ENCODE peak calls at places on chromosomes 2 and 18, in seven cellular contexts. One of them, this sample, is unnamed.

GRCh38 chr2:157897106-157897971 is 21.2 kb upstream of the ACVR1 start:
- DNase-seq in GM23338: no peak
- DNase-seq in IMR-90: no peak
- DNase-seq in OCI-LY7: peak; percentile 23
- DNase-seq in HCT116: no peak
- DNase-seq in neuronal stem cell: no peak
- DNase-seq in GM23248: no peak
- DNase-seq in this sample: no peak

GRCh38 chr2:138059967-138060635 is 95.8 kb downstream of the HNMT start:
- DNase-seq in GM23338: no peak
- DNase-seq in IMR-90: peak; percentile 41
- DNase-seq in OCI-LY7: no peak
- DNase-seq in HCT116: no peak
- DNase-seq in neuronal stem cell: no peak
- DNase-seq in GM23248: peak; percentile 69
- DNase-seq in this sample: no peak

GRCh38 chr2:36807223-36807886 is 110.8 kb downstream of the VIT start:
- DNase-seq in GM23338: no peak
- DNase-seq in IMR-90: no peak
- DNase-seq in OCI-LY7: no peak
- DNase-seq in HCT116: no peak
- DNase-seq in neuronal stem cell: no peak
- DNase-seq in GM23248: no peak
- DNase-seq in this sample: no peak

GRCh38 chr2:181673178-181673577 is 7.1 kb downstream of the NEUROD1 start:
- DNase-seq in GM23338: no peak
- DNase-seq in IMR-90: no peak
- DNase-seq in OCI-LY7: no peak
- DNase-seq in HCT116: no peak
- DNase-seq in neuronal stem cell: no peak
- DNase-seq in GM23248: no peak
- DNase-seq in this sample: no peak

GRCh38 chr2:239108459-239108858 is 260.6 kb downstream of the TWIST2 start:
- DNase-seq in GM23338: peak; percentile 18
- DNase-seq in IMR-90: no peak
- DNase-seq in OCI-LY7: no peak
- DNase-seq in HCT116: no peak
- DNase-seq in neuronal stem cell: no peak
- DNase-seq in GM23248: no peak
- DNase-seq in this sample: no peak

GRCh38 chr2:96730212-96730611 is 9.7 kb downstream of the LMAN2L start:
- DNase-seq in GM23338: no peak
- DNase-seq in IMR-90: peak; percentile 56
- DNase-seq in OCI-LY7: no peak
- DNase-seq in HCT116: no peak
- DNase-seq in neuronal stem cell: no peak
- DNase-seq in GM23248: peak; percentile 77
- DNase-seq in this sample: no peak

GRCh38 chr2:112155331-112156151 is 17.4 kb downstream of the FBLN7 start:
- DNase-seq in GM23338: no peak
- DNase-seq in IMR-90: no peak
- DNase-seq in OCI-LY7: peak; percentile 31
- DNase-seq in HCT116: no peak
- DNase-seq in neuronal stem cell: no peak
- DNase-seq in GM23248: no peak
- DNase-seq in this sample: no peak

GRCh38 chr2:112488201-112488600 is 6.2 kb downstream of the TTL start:
- DNase-seq in GM23338: no peak
- DNase-seq in IMR-90: no peak
- DNase-seq in OCI-LY7: no peak
- DNase-seq in HCT116: no peak
- DNase-seq in neuronal stem cell: no peak
- DNase-seq in GM23248: no peak
- DNase-seq in this sample: no peak

GRCh38 chr2:41930807-41931566 is 116.8 kb upstream of the PKDCC start:
- DNase-seq in GM23338: no peak
- DNase-seq in IMR-90: no peak
- DNase-seq in OCI-LY7: no peak
- DNase-seq in HCT116: peak; percentile 26
- DNase-seq in neuronal stem cell: no peak
- DNase-seq in GM23248: peak; percentile 33
- DNase-seq in this sample: no peak

GRCh38 chr18:40094441-40094840 is 1860.6 kb upstream of the PIK3C3 start:
- DNase-seq in GM23338: no peak
- DNase-seq in IMR-90: no peak
- DNase-seq in OCI-LY7: no peak
- DNase-seq in HCT116: no peak
- DNase-seq in neuronal stem cell: no peak
- DNase-seq in GM23248: peak; percentile 39
- DNase-seq in this sample: no peak

GRCh38 chr2:206064077-206064476 is 21.9 kb downstream of the INO80D start:
- DNase-seq in GM23338: no peak
- DNase-seq in IMR-90: no peak
- DNase-seq in OCI-LY7: no peak
- DNase-seq in HCT116: no peak
- DNase-seq in neuronal stem cell: no peak
- DNase-seq in GM23248: peak; percentile 10
- DNase-seq in this sample: no peak

GRCh38 chr2:173048901-173049661 is 26.6 kb upstream of the MAP3K20 start:
- DNase-seq in GM23338: no peak
- DNase-seq in IMR-90: peak; percentile 98
- DNase-seq in OCI-LY7: no peak
- DNase-seq in HCT116: peak; percentile 97
- DNase-seq in neuronal stem cell: no peak
- DNase-seq in GM23248: peak; percentile 99
- DNase-seq in this sample: peak; percentile 82

GRCh38 chr2:169361706-169362345 is 508 bp downstream of the LRP2 start:
- DNase-seq in GM23338: peak; percentile 50
- DNase-seq in IMR-90: no peak
- DNase-seq in OCI-LY7: no peak
- DNase-seq in HCT116: no peak
- DNase-seq in neuronal stem cell: peak; percentile 38
- DNase-seq in GM23248: peak; percentile 42
- DNase-seq in this sample: peak; percentile 71

GRCh38 chr2:98944786-98945185 is 8.8 kb upstream of the CRACDL start:
- DNase-seq in GM23338: no peak
- DNase-seq in IMR-90: peak; percentile 7
- DNase-seq in OCI-LY7: no peak
- DNase-seq in HCT116: no peak
- DNase-seq in neuronal stem cell: no peak
- DNase-seq in GM23248: peak; percentile 67
- DNase-seq in this sample: no peak

GRCh38 chr2:86134709-86135108 is 28.7 kb downstream of the PTCD3 start:
- DNase-seq in GM23338: no peak
- DNase-seq in IMR-90: no peak
- DNase-seq in OCI-LY7: no peak
- DNase-seq in HCT116: no peak
- DNase-seq in neuronal stem cell: no peak
- DNase-seq in GM23248: no peak
- DNase-seq in this sample: no peak

GRCh38 chr18:59219672-59220163 is at the start of gene GRP:
- DNase-seq in GM23338: peak; percentile 59
- DNase-seq in IMR-90: no peak
- DNase-seq in OCI-LY7: no peak
- DNase-seq in HCT116: no peak
- DNase-seq in neuronal stem cell: no peak
- DNase-seq in GM23248: no peak
- DNase-seq in this sample: no peak

GRCh38 chr2:218806346-218806978 is 24.5 kb downstream of the CYP27A1 start:
- DNase-seq in GM23338: peak; percentile 29
- DNase-seq in IMR-90: peak; percentile 96
- DNase-seq in OCI-LY7: no peak
- DNase-seq in HCT116: no peak
- DNase-seq in neuronal stem cell: no peak
- DNase-seq in GM23248: peak; percentile 99
- DNase-seq in this sample: peak; percentile 87

GRCh38 chr18:75125359-75126331 is 83.3 kb downstream of the PTGR3 start:
- DNase-seq in GM23338: peak; percentile 53
- DNase-seq in IMR-90: no peak
- DNase-seq in OCI-LY7: no peak
- DNase-seq in HCT116: no peak
- DNase-seq in neuronal stem cell: no peak
- DNase-seq in GM23248: no peak
- DNase-seq in this sample: no peak

GRCh38 chr2:143161982-143162837 is 33.0 kb downstream of the ARHGAP15 start:
- DNase-seq in GM23338: peak; percentile 71
- DNase-seq in IMR-90: peak; percentile 58
- DNase-seq in OCI-LY7: peak; percentile 69
- DNase-seq in HCT116: peak; percentile 56
- DNase-seq in neuronal stem cell: peak; percentile 27
- DNase-seq in GM23248: peak; percentile 53
- DNase-seq in this sample: peak; percentile 73
- H2AFZ ChIP-seq in GM23338: no peak overlapping the region
- H2AFZ ChIP-seq in IMR-90: peak overlapping the region; percentile 47
- H2AFZ ChIP-seq in OCI-LY7: no peak overlapping the region
- H2AFZ ChIP-seq in HCT116: no peak overlapping the region
- H2AFZ ChIP-seq in neuronal stem cell: peak overlapping the region; percentile 54
- H2AFZ ChIP-seq in GM23248: peak overlapping the region; percentile 15
- H2AFZ ChIP-seq in this sample: no peak overlapping the region

GRCh38 chr18:79560861-79561210 is 118.8 kb upstream of the CTDP1 start:
- DNase-seq in GM23338: no peak
- DNase-seq in IMR-90: no peak
- DNase-seq in OCI-LY7: no peak
- DNase-seq in HCT116: no peak
- DNase-seq in neuronal stem cell: no peak
- DNase-seq in GM23248: no peak
- DNase-seq in this sample: no peak

GRCh38 chr18:79566841-79567370 is 112.7 kb upstream of the CTDP1 start:
- DNase-seq in GM23338: no peak
- DNase-seq in IMR-90: no peak
- DNase-seq in OCI-LY7: no peak
- DNase-seq in HCT116: no peak
- DNase-seq in neuronal stem cell: no peak
- DNase-seq in GM23248: no peak
- DNase-seq in this sample: no peak

GRCh38 chr18:79563949-79564348 is 115.7 kb upstream of the CTDP1 start:
- DNase-seq in GM23338: no peak
- DNase-seq in IMR-90: no peak
- DNase-seq in OCI-LY7: no peak
- DNase-seq in HCT116: no peak
- DNase-seq in neuronal stem cell: no peak
- DNase-seq in GM23248: no peak
- DNase-seq in this sample: no peak

GRCh38 chr18:79567481-79568147 is 112.0 kb upstream of the CTDP1 start:
- DNase-seq in GM23338: peak; percentile 73
- DNase-seq in IMR-90: peak; percentile 98
- DNase-seq in OCI-LY7: no peak
- DNase-seq in HCT116: no peak
- DNase-seq in neuronal stem cell: peak; percentile 58
- DNase-seq in GM23248: peak; percentile 92
- DNase-seq in this sample: peak; percentile 69

GRCh38 chr18:79564441-79564840 is 115.2 kb upstream of the CTDP1 start:
- DNase-seq in GM23338: no peak
- DNase-seq in IMR-90: no peak
- DNase-seq in OCI-LY7: no peak
- DNase-seq in HCT116: no peak
- DNase-seq in neuronal stem cell: no peak
- DNase-seq in GM23248: no peak
- DNase-seq in this sample: no peak
- H3K4me1 ChIP-seq in GM23338: peaks cover 8% of the 10 kb centered on the region
- H3K4me1 ChIP-seq in IMR-90: peaks cover 10% of the 10 kb centered on the region
- H3K4me1 ChIP-seq in OCI-LY7: no peaks in the 10 kb centered on the region
- H3K4me1 ChIP-seq in HCT116: peaks cover 7% of the 10 kb centered on the region
- H3K4me1 ChIP-seq in neuronal stem cell: peaks cover 22% of the 10 kb centered on the region
- H3K4me1 ChIP-seq in GM23248: peaks cover 13% of the 10 kb centered on the region
- H3K4me1 ChIP-seq in this sample: peaks cover 13% of the 10 kb centered on the region

GRCh38 chr18:61797691-61798590 is 94.9 kb downstream of the RNF152 start:
- DNase-seq in GM23338: no peak
- DNase-seq in IMR-90: no peak
- DNase-seq in OCI-LY7: no peak
- DNase-seq in HCT116: no peak
- DNase-seq in neuronal stem cell: no peak
- DNase-seq in GM23248: no peak
- DNase-seq in this sample: no peak

GRCh38 chr18:61803393-61803792 is 89.4 kb downstream of the RNF152 start:
- DNase-seq in GM23338: peak; percentile 28
- DNase-seq in IMR-90: no peak
- DNase-seq in OCI-LY7: no peak
- DNase-seq in HCT116: no peak
- DNase-seq in neuronal stem cell: no peak
- DNase-seq in GM23248: no peak
- DNase-seq in this sample: no peak
- H2AFZ ChIP-seq in GM23338: peak overlapping the region; percentile 66
- H2AFZ ChIP-seq in IMR-90: no peak overlapping the region
- H2AFZ ChIP-seq in OCI-LY7: no peak overlapping the region
- H2AFZ ChIP-seq in HCT116: no peak overlapping the region
- H2AFZ ChIP-seq in neuronal stem cell: no peak overlapping the region
- H2AFZ ChIP-seq in GM23248: no peak overlapping the region
- H2AFZ ChIP-seq in this sample: no peak overlapping the region

GRCh38 chr18:69897397-69898108 is 50.1 kb downstream of the CD226 start:
- DNase-seq in GM23338: no peak
- DNase-seq in IMR-90: no peak
- DNase-seq in OCI-LY7: no peak
- DNase-seq in HCT116: no peak
- DNase-seq in neuronal stem cell: no peak
- DNase-seq in GM23248: no peak
- DNase-seq in this sample: no peak
- H3K4me1 ChIP-seq in GM23338: no peaks in the 10 kb centered on the region
- H3K4me1 ChIP-seq in IMR-90: no peaks in the 10 kb centered on the region
- H3K4me1 ChIP-seq in OCI-LY7: no peaks in the 10 kb centered on the region
- H3K4me1 ChIP-seq in HCT116: no peaks in the 10 kb centered on the region
- H3K4me1 ChIP-seq in neuronal stem cell: no peaks in the 10 kb centered on the region
- H3K4me1 ChIP-seq in GM23248: no peaks in the 10 kb centered on the region
- H3K4me1 ChIP-seq in this sample: no peaks in the 10 kb centered on the region

DNA sequence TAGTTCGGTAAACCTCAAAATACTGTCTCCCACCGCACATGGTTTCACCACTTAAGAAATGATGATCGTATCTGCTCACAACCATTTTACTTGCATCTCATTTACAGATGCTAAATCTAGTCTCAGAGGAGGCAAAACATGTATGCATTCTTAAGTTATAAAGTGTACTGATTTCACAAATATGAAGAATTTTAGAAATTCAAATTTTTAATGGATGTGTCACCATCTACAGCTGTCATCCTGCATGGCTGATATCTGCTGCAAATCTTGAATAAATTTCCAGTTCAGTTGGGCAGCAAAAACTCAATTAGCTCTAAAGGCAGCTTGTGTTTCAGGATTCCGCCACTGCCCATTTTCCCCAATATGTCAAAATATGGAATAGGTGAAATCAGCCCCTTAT is 243.3 kb upstream of the KCNJ3 start:
- DNase-seq in GM23338: no peak
- DNase-seq in IMR-90: no peak
- DNase-seq in OCI-LY7: no peak
- DNase-seq in HCT116: no peak
- DNase-seq in neuronal stem cell: no peak
- DNase-seq in GM23248: peak; percentile 26
- DNase-seq in this sample: no peak
- H2AFZ ChIP-seq in GM23338: no peak overlapping the region
- H2AFZ ChIP-seq in IMR-90: no peak overlapping the region
- H2AFZ ChIP-seq in OCI-LY7: no peak overlapping the region
- H2AFZ ChIP-seq in HCT116: no peak overlapping the region
- H2AFZ ChIP-seq in neuronal stem cell: no peak overlapping the region
- H2AFZ ChIP-seq in GM23248: peak overlapping the region; percentile 86
- H2AFZ ChIP-seq in this sample: no peak overlapping the region

This sample was measured in hepatocyte.